ENCODE peak calls at places on chromosomes 5 and 9, in five cellular contexts. P is GM12878, M is HCT116, Q is H1, F is K562. I is an unnamed sample.

GRCh38 chr9:16515879-16516289 is 354.6 kb downstream of the BNC2 start:
- DNase-seq in F (no peak), M (no peak), P (no peak), Q (no peak), I (no peak)

GRCh38 chr9:131214931-131215330 is 61.4 kb downstream of the FAM78A start:
- DNase-seq in Q (no peak), P (no peak), F (no peak), M (no peak), I (no peak)

GRCh38 chr9:73176450-73176875 is 24.8 kb downstream of the ANXA1 start:
- DNase-seq in M (peak), P (no peak), Q (no peak), F (no peak), I (no peak)

GRCh38 chr5:129172561-129172960 is 78.0 kb downstream of the ISOC1 start:
- DNase-seq in M (peak), P (no peak), F (no peak), Q (no peak), I (no peak)

GRCh38 chr5:110807174-110807573 is 68.4 kb downstream of the SLC25A46 start:
- DNase-seq in P (no peak), F (no peak), M (no peak), Q (no peak), I (no peak)

GRCh38 chr5:130992621-130993020 is 172.4 kb downstream of the HINT1 start:
- DNase-seq in F (no peak), M (no peak), P (no peak), Q (no peak), I (no peak)

GRCh38 chr5:179006564-179006963 is 11.4 kb upstream of the GRM6 start:
- DNase-seq in P (no peak), F (no peak), M (no peak), Q (no peak), I (no peak)

GRCh38 chr5:109275919-109276318 is 133.9 kb downstream of the PJA2 start:
- DNase-seq in F (no peak), Q (no peak), M (no peak), P (no peak), I (no peak)

GRCh38 chr9:97510797-97511761 is 9.6 kb downstream of the TMOD1 start:
- DNase-seq in P (peak), F (no peak), M (no peak), Q (peak), I (no peak)

GRCh38 chr5:154071799-154072781 is 33.3 kb downstream of the MFAP3 start:
- DNase-seq in P (peak), Q (peak), F (peak), M (peak), I (peak)

GRCh38 chr9:15372385-15373200 is 50.1 kb upstream of the SNAPC3 start:
- DNase-seq in F (no peak), P (no peak), M (no peak), Q (no peak), I (no peak)

GRCh38 chr5:645421-645820 is 33.3 kb downstream of the CEP72 start:
- DNase-seq in Q (no peak), M (no peak), P (no peak), F (no peak), I (no peak)

GRCh38 chr5:43140286-43140685 is 19.6 kb downstream of the ZNF131 start:
- DNase-seq in Q (no peak), F (no peak), M (no peak), P (no peak), I (no peak)

GRCh38 chr5:5387192-5387591 is 35.3 kb upstream of the ICE1 start:
- DNase-seq in Q (no peak), P (no peak), F (no peak), M (no peak), I (no peak)

GRCh38 chr9:105150991-105151685 is 93.3 kb upstream of the SLC44A1 start:
- DNase-seq in Q (no peak), F (no peak), P (no peak), M (no peak), I (no peak)

GRCh38 chr5:150412319-150413175 is at the start of gene CD74:
- DNase-seq in P (peak), Q (peak), F (no peak), M (no peak), I (peak)

GRCh38 chr5:139636207-139636792 is 11.8 kb upstream of the CXXC5 start:
- DNase-seq in F (peak), P (peak), Q (peak), M (no peak), I (no peak)

GRCh38 chr9:122197334-122197872 is 31.4 kb downstream of the LHX6 start:
- DNase-seq in M (no peak), Q (no peak), F (no peak), P (no peak), I (no peak)

GRCh38 chr9:98101868-98102273 is 17.2 kb downstream of the TRIM14 start:
- DNase-seq in P (peak), M (no peak), Q (no peak), F (no peak), I (no peak)

GRCh38 chr9:95103385-95104087 is 214.0 kb downstream of the FANCC start:
- DNase-seq in Q (no peak), M (no peak), F (no peak), P (no peak), I (peak)

GRCh38 chr5:165574140-165574539 is 2068.7 kb downstream of the MAT2B start:
- DNase-seq in F (no peak), M (no peak), Q (no peak), P (no peak), I (no peak)

GRCh38 chr9:108953983-108954574 is 19.9 kb downstream of the ABITRAM start:
- DNase-seq in M (peak), P (no peak), F (no peak), Q (no peak), I (peak)

GRCh38 chr5:134994560-134995156 is 27.0 kb downstream of the CATSPER3 start:
- DNase-seq in Q (no peak), F (no peak), M (no peak), P (no peak), I (no peak)

GRCh38 chr5:181052526-181052927 is 12.5 kb downstream of the BTNL9 start:
- DNase-seq in P (no peak), M (no peak), Q (peak), F (no peak), I (no peak)

GRCh38 chr5:21642321-21642720 is 1210.8 kb downstream of the CDH12 start:
- DNase-seq in M (no peak), Q (no peak), P (no peak), F (no peak), I (no peak)

GRCh38 chr5:92369587-92369986 is 986.5 kb upstream of the ARRDC3 start:
- DNase-seq in P (no peak), Q (no peak), F (no peak), M (no peak), I (no peak)

GRCh38 chr9:87543251-87543650 is 45.6 kb downstream of the DAPK1 start:
- DNase-seq in M (no peak), P (no peak), Q (no peak), F (no peak), I (no peak)
- TF ChIP-seq RAD21 in M (no peak), P (no peak), Q (no peak), F (no peak), I (no peak)

DNA sequence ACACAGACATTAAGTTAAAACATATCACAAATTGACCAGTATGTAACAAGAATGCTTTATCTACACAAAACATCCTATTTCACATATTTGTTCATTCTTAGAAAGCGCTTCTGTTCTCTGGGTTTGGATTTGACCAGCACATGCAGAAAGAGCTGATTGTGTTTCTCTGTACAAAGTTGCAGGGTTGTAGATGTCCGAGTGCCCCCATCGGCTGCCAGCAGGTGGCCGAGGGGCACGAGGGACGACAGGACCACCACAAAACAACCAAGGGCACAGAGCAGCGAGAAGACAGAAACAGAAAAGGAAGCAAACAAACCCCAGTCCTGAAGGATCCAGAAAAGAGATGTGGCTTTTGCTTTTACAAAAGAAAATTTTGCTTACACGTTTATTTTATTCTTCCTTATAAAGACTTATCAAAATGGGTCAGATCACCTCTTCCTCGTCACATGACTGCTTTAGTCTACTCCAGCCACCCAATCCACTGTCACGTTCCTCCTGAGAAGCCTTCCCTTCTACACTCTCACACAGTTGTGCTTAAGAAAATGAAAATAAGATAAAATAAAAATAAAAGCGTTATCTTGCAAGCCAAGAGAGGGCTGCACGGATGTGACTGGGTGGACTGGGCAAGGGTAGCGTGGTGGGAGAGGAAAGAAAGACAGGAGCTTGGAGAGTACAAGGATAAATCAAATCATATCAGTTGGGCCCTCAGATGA is 9.5 kb downstream of the OTP start:
- DNase-seq in F (no peak), P (no peak), Q (peak), M (no peak), I (no peak)
- TF ChIP-seq EZH2 in F (no peak), P (no peak), Q (peak), M (no peak), I (no peak)

GRCh38 chr5:103259705-103260355 is 1.3 kb downstream of the MACIR start:
- DNase-seq in P (no peak), Q (peak), M (no peak), F (no peak), I (peak)
- TF ChIP-seq RAD21 in P (no peak), Q (no peak), M (no peak), F (no peak), I (no peak)

GRCh38 chr5:132747693-132748440 is 641 bp downstream of the CCNI2 start:
- DNase-seq in F (no peak), M (no peak), P (no peak), Q (peak), I (no peak)
- TF ChIP-seq EZH2 in F (no peak), M (no peak), P (no peak), Q (peak), I (no peak)

I was measured in HepG2.